ENCODE peak calls at places on chromosome 12, in four cellular contexts. S is mucosa of descending colon, P is tibial artery, K is tibial nerve. U is an unnamed sample. For H3K4me1, the result is how much of the 10 kb centered on the place peaks cover.

GRCh38 chr12:55697686-55698085 is 10.0 kb downstream of the ITGA7 start:
- DNase-seq in S (no peak), P (no peak), K (no peak), U (peak)

GRCh38 chr12:68483592-68484373 is 126.9 kb upstream of the RAP1B start:
- DNase-seq in S (no peak), P (no peak), K (no peak), U (no peak)

GRCh38 chr12:86216591-86216990 is 39.6 kb downstream of the MGAT4C start:
- DNase-seq in S (no peak), P (no peak), K (no peak), U (no peak)

GRCh38 chr12:87806310-87806709 is 222.9 kb downstream of the C12orf50 start:
- DNase-seq in S (no peak), P (no peak), K (no peak), U (no peak)

GRCh38 chr12:123253606-123254459 is 17.8 kb downstream of the CDK2AP1 start:
- DNase-seq in S (no peak), P (no peak), K (no peak), U (no peak)

GRCh38 chr12:32548691-32549412 is 130.2 kb upstream of the DNM1L start:
- DNase-seq in S (no peak), P (peak), K (peak), U (no peak)

GRCh38 chr12:69151254-69151751 is 88.1 kb upstream of the CPSF6 start:
- DNase-seq in S (peak), P (no peak), K (no peak), U (no peak)

GRCh38 chr12:115960868-115961802 is 316.4 kb downstream of the MED13L start:
- DNase-seq in S (no peak), P (no peak), K (no peak), U (no peak)

GRCh38 chr12:109744991-109745942 is 31.6 kb downstream of the FAM222A start:
- DNase-seq in S (peak), P (peak), K (no peak), U (peak)

GRCh38 chr12:102059343-102059742 is 2.4 kb downstream of the WASHC3 start:
- DNase-seq in S (no peak), P (no peak), K (no peak), U (no peak)

GRCh38 chr12:125071456-125071855 is 6.2 kb downstream of the AACS start:
- DNase-seq in S (no peak), P (no peak), K (no peak), U (no peak)

GRCh38 chr12:74293689-74294131 is 243.9 kb upstream of the ATXN7L3B start:
- DNase-seq in S (no peak), P (no peak), K (no peak), U (no peak)

GRCh38 chr12:104329697-104330096 is 26.2 kb downstream of the EID3 start:
- DNase-seq in S (no peak), P (no peak), K (no peak), U (no peak)

GRCh38 chr12:85029456-85029855 is 6.6 kb downstream of the TSPAN19 start:
- DNase-seq in S (no peak), P (no peak), K (no peak), U (no peak)

GRCh38 chr12:26226629-26227375 is 31.4 kb downstream of the SSPN start:
- DNase-seq in S (peak), P (peak), K (no peak), U (peak)

GRCh38 chr12:10027311-10028099 is 3.0 kb upstream of the CLEC9A start:
- DNase-seq in S (no peak), P (no peak), K (no peak), U (no peak)

GRCh38 chr12:18462437-18462836 is 201.1 kb downstream of the PIK3C2G start:
- DNase-seq in S (no peak), P (no peak), K (no peak), U (no peak)

GRCh38 chr12:92438641-92439396 is 264.0 kb upstream of the PLEKHG7 start:
- DNase-seq in S (no peak), P (no peak), K (no peak), U (no peak)

GRCh38 chr12:50546441-50547318 is 41.9 kb downstream of the DIP2B start:
- DNase-seq in S (no peak), P (no peak), K (no peak), U (no peak)

GRCh38 chr12:93954160-93955112 is 193.9 kb upstream of the PLXNC1 start:
- DNase-seq in S (no peak), P (peak), K (peak), U (no peak)

GRCh38 chr12:16675438-16675837 is 69.5 kb upstream of the LMO3 start:
- DNase-seq in S (no peak), P (no peak), K (no peak), U (no peak)

GRCh38 chr12:85866929-85867776 is 6.9 kb upstream of the NTS start:
- DNase-seq in S (peak), P (no peak), K (peak), U (no peak)

GRCh38 chr12:105212431-105212830 is 23.5 kb downstream of the APPL2 start:
- DNase-seq in S (no peak), P (no peak), K (no peak), U (no peak)

GRCh38 chr12:39972119-39972518 is 133.8 kb downstream of the SLC2A13 start:
- DNase-seq in S (no peak), P (no peak), K (no peak), U (no peak)

GRCh38 chr12:64922853-64923252 is 98.4 kb downstream of the TBC1D30 start:
- DNase-seq in S (no peak), P (no peak), K (no peak), U (no peak)
- H3K4me1 ChIP-seq in S (under half), P (under half), K (under half), U (under half)

GRCh38 chr12:132451172-132451835 is 38.6 kb upstream of the FBRSL1 start:
- DNase-seq in S (no peak), P (no peak), K (no peak), U (no peak)
- H3K4me1 ChIP-seq in S (under half), P (under half), K (under half), U (under half)

DNA sequence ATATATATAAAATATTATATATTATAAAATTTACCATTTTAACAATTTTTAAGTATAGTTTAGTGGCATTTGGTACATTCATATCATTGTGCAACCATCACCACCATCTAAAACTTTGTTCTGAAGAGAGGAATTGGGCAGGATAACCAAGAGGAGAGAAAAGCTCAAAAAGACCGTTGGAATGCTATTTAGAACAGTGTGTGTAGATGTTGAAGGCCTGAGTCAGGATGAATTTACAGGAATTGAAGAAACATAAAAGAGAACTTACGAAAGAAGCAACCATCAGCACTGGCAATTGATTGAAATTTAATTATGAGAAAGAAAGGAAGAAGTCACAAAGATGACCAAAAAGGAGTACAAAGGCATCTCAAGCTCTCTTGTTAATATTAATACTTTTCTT is 196.9 kb upstream of the PWP1 start:
- DNase-seq in S (no peak), P (no peak), K (no peak), U (no peak)
- H3K4me1 ChIP-seq in S (under half), P (under half), K (under half), U (under half)

GRCh38 chr12:46494424-46494823 is 121.9 kb upstream of the SLC38A2 start:
- DNase-seq in S (no peak), P (no peak), K (no peak), U (no peak)
- H3K4me1 ChIP-seq in S (under half), P (half or more), K (under half), U (under half)

DNA sequence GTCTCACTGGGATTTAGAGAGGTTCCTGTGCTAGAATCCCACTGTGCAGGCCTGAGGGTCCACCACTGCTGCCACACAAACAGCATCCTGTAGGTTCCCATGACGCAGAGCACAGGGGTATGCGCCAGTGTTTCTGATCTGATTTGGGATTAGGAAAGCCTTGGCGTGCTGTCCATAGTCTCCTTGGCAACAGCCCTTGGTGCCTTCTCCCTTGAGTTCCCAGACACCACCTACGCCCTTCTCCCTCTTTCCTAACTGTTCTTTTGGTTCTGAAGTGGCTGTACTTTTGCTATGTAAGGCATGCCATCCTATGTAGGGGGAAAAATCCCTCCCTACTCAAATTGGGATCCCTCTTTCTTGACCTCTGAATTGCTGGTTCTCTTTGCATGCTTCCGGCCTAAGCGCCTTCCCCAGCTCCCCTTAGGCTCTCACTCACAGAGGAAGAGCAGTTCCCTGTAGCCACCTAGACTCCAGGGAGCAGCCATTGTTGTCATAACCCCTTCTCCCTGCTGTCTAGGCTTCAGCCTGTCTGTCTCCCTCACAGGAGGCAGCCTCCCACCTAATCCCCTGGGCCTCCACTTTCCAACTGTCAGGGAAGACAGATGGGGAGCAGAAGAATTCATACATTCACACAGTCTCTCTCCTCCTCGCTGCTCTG is 14.8 kb upstream of the RIC8B start:
- DNase-seq in S (no peak), P (peak), K (peak), U (no peak)
- H3K4me1 ChIP-seq in S (under half), P (under half), K (under half), U (under half)

DNA sequence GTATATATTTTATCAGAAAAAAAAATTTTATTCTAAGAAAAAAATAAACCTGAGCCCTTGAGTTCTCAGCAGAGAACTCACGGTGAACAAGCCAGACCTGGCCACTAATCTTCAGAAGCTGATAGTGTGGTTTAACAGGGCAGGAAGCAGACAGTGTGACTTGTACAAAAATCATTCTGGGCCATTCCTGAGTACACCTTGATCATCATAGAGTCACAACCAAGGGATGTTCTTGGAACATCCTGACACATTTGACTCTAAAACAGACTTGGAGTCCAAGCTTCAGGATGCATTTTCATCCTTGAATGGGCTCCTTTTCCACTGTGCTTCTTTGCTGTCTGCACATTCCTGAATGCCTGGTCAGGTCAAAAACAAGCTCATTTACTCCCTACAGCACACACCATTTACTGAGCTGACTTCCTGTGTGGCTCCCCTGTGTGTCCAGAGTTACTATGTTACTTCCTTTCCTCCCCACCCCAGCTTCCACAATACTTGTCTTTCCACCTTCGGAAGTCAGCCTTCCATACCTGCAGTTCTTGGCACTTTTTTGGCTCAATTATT is 112.0 kb downstream of the ANO6 start:
- DNase-seq in S (no peak), P (no peak), K (no peak), U (no peak)
- H3K4me1 ChIP-seq in S (under half), P (under half), K (under half), U (under half)

GRCh38 chr12:71536279-71536938 is 96.8 kb downstream of the LGR5 start:
- DNase-seq in S (no peak), P (no peak), K (no peak), U (no peak)

GRCh38 chr12:71541583-71541982 is 102.0 kb downstream of the LGR5 start:
- DNase-seq in S (no peak), P (no peak), K (no peak), U (no peak)

GRCh38 chr12:71538807-71539206 is 99.2 kb downstream of the LGR5 start:
- DNase-seq in S (no peak), P (no peak), K (no peak), U (no peak)

GRCh38 chr12:71533703-71534102 is 94.1 kb downstream of the LGR5 start:
- DNase-seq in S (no peak), P (no peak), K (no peak), U (no peak)

DNA sequence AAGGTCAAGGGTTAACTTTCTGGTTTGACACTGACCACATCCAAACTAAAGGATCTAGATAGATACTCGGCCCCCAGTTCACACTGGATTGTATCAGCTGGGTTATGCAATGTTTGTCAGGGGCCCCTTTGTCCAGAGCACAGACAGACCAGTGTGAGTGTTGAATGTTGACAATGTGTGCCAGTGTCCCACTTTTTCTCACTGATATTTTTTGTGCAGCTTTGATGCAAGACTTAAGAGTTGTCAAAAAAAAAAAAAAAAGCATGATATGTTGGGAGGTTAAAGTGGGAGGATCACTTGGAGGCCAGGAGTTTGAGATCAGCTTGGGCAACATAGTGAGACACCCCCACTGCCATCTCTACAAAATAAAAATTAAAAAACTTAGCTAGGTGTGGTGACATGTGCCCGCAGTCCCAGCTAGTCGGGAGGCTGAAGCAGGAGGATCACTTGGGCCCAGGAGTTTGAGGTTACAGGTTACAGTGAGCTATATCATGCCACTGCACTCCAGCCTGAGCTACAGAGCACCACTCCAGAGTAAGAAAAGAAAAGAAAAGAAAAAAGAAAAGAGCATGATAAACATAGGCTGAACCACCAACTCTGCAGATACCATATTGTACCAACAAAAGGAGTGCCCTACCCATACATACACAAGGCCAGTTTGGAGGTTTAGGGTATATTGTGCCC is 97.5 kb downstream of the LGR5 start:
- DNase-seq in S (no peak), P (no peak), K (no peak), U (no peak)
- H3K4me1 ChIP-seq in S (under half), P (under half), K (under half), U (under half)

GRCh38 chr12:6364037-6364360 is 11.4 kb downstream of the SCNN1A start:
- DNase-seq in S (peak), P (no peak), K (peak), U (peak)
- H3K4me1 ChIP-seq in S (under half), P (under half), K (under half), U (under half)

DNA sequence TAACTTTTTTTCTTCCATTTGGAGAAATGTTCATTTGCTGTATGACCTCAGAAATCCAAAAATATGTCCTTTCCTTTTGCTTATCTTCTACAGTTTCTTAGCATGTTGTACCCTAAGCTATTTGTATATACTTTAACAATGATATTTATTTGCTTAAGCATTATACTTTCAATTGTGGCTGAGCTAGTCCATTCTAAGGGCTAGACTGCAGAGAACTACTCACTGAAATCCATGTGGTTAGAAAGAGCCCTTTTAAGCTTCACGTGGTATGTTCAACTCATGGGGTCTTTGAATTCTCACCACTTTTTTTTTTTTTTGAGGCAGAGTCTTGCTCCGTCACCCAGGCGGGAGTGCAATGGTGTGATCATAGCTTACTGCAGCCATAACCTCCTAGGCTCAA is 122.5 kb downstream of the HMGA2 start:
- DNase-seq in S (no peak), P (no peak), K (no peak), U (no peak)
- H3K4me1 ChIP-seq in S (under half), P (under half), K (under half), U (under half)